ENCODE peak calls at places on chromosomes 16 and 17, in four cellular contexts. One of them, this sample, is unnamed.

GRCh38 chr16:84357191-84357651 is 11.1 kb upstream of the ATP2C2 start:
- DNase-seq in bronchial epithelial cell: peak
- DNase-seq in GM20000: no peak
- DNase-seq in lung: no peak
- DNase-seq in this sample: no peak

GRCh38 chr16:82631701-82632685 is 5.2 kb downstream of the CDH13 start:
- DNase-seq in bronchial epithelial cell: peak
- DNase-seq in GM20000: no peak
- DNase-seq in lung: no peak
- DNase-seq in this sample: no peak

GRCh38 chr16:50276128-50276444 is 9.7 kb downstream of the ADCY7 start:
- DNase-seq in bronchial epithelial cell: no peak
- DNase-seq in GM20000: no peak
- DNase-seq in lung: no peak
- DNase-seq in this sample: no peak

GRCh38 chr16:89282523-89282922 is 65.0 kb downstream of the ZNF778 start:
- DNase-seq in bronchial epithelial cell: no peak
- DNase-seq in GM20000: no peak
- DNase-seq in lung: no peak
- DNase-seq in this sample: no peak

GRCh38 chr16:69386596-69386995 is 789 bp upstream of the TERF2 start:
- DNase-seq in bronchial epithelial cell: no peak
- DNase-seq in GM20000: no peak
- DNase-seq in lung: no peak
- DNase-seq in this sample: no peak

GRCh38 chr16:79089735-79090284 is 510.7 kb downstream of the MAF start:
- DNase-seq in bronchial epithelial cell: no peak
- DNase-seq in GM20000: no peak
- DNase-seq in lung: no peak
- DNase-seq in this sample: no peak

GRCh38 chr17:7015587-7016020 is 3.2 kb downstream of the RNASEK start:
- DNase-seq in bronchial epithelial cell: no peak
- DNase-seq in GM20000: peak
- DNase-seq in lung: no peak
- DNase-seq in this sample: no peak

GRCh38 chr16:55499951-55500350 is 8.9 kb upstream of the LPCAT2 start:
- DNase-seq in bronchial epithelial cell: peak
- DNase-seq in GM20000: no peak
- DNase-seq in lung: peak
- DNase-seq in this sample: peak

GRCh38 chr17:43170766-43171681 is at the start of gene NBR1:
- DNase-seq in bronchial epithelial cell: peak
- DNase-seq in GM20000: peak
- DNase-seq in lung: peak
- DNase-seq in this sample: peak

GRCh38 chr16:3022208-3022696 is 1.5 kb downstream of the HCFC1R1 start:
- DNase-seq in bronchial epithelial cell: peak
- DNase-seq in GM20000: peak
- DNase-seq in lung: peak
- DNase-seq in this sample: peak

GRCh38 chr17:62673614-62674362 is 46.3 kb downstream of the MRC2 start:
- DNase-seq in bronchial epithelial cell: no peak
- DNase-seq in GM20000: no peak
- DNase-seq in lung: no peak
- DNase-seq in this sample: no peak

GRCh38 chr17:36661688-36662087 is 60.3 kb downstream of the MRM1 start:
- DNase-seq in bronchial epithelial cell: no peak
- DNase-seq in GM20000: no peak
- DNase-seq in lung: no peak
- DNase-seq in this sample: no peak

GRCh38 chr17:36653374-36653773 is 52.0 kb downstream of the MRM1 start:
- DNase-seq in bronchial epithelial cell: no peak
- DNase-seq in GM20000: no peak
- DNase-seq in lung: no peak
- DNase-seq in this sample: no peak

GRCh38 chr17:36657390-36657762 is 56.0 kb downstream of the MRM1 start:
- DNase-seq in bronchial epithelial cell: no peak
- DNase-seq in GM20000: no peak
- DNase-seq in lung: no peak
- DNase-seq in this sample: no peak

GRCh38 chr17:36661047-36661666 is 59.8 kb downstream of the MRM1 start:
- DNase-seq in bronchial epithelial cell: no peak
- DNase-seq in GM20000: no peak
- DNase-seq in lung: no peak
- DNase-seq in this sample: no peak

GRCh38 chr17:36657763-36658490 is 56.5 kb downstream of the MRM1 start:
- DNase-seq in bronchial epithelial cell: no peak
- DNase-seq in GM20000: peak
- DNase-seq in lung: no peak
- DNase-seq in this sample: no peak
- TF ChIP-seq CTCF in bronchial epithelial cell: peak
- TF ChIP-seq CTCF in GM20000: no peak
- TF ChIP-seq CTCF in lung: no peak
- TF ChIP-seq CTCF in this sample: peak

DNA sequence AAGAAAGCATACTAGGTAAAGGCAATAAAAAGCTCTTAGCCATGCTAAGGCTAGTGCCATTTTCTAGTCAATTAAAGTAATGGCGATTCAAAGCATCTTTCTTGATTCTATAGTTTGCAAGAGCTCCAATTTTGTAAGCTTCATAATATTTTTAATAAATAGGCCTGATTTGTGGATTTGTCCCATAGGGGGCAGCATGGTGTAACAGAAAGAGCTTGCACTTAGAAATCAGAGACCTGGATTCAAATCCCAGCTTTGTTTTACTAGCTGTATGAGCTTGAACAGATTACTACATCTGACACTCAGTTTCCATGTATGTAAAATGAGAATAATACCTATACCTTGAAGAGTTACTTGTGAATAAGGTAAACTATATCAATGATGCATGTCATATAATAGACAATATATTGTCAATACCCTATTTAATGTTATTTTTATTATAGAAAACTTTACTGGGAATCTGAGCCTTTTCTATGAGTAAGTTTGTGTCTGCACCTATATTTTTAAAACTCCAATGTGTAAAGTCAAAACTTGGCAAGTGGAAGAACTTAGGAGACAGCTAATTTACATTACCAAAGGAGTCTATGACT is 93.6 kb upstream of the NOG start:
- DNase-seq in bronchial epithelial cell: peak
- DNase-seq in GM20000: no peak
- DNase-seq in lung: no peak
- DNase-seq in this sample: no peak
- TF ChIP-seq CTCF in bronchial epithelial cell: peak
- TF ChIP-seq CTCF in GM20000: peak
- TF ChIP-seq CTCF in lung: no peak
- TF ChIP-seq CTCF in this sample: peak

GRCh38 chr16:27695161-27695560 is 145.2 kb downstream of the KATNIP start:
- DNase-seq in bronchial epithelial cell: no peak
- DNase-seq in GM20000: no peak
- DNase-seq in lung: no peak
- DNase-seq in this sample: no peak

GRCh38 chr16:27698746-27699145 is 148.8 kb downstream of the KATNIP start:
- DNase-seq in bronchial epithelial cell: no peak
- DNase-seq in GM20000: no peak
- DNase-seq in lung: no peak
- DNase-seq in this sample: no peak

GRCh38 chr16:27700596-27700995 is 150.7 kb downstream of the KATNIP start:
- DNase-seq in bronchial epithelial cell: no peak
- DNase-seq in GM20000: no peak
- DNase-seq in lung: no peak
- DNase-seq in this sample: no peak

GRCh38 chr16:27699540-27699939 is 149.6 kb downstream of the KATNIP start:
- DNase-seq in bronchial epithelial cell: no peak
- DNase-seq in GM20000: no peak
- DNase-seq in lung: no peak
- DNase-seq in this sample: no peak

DNA sequence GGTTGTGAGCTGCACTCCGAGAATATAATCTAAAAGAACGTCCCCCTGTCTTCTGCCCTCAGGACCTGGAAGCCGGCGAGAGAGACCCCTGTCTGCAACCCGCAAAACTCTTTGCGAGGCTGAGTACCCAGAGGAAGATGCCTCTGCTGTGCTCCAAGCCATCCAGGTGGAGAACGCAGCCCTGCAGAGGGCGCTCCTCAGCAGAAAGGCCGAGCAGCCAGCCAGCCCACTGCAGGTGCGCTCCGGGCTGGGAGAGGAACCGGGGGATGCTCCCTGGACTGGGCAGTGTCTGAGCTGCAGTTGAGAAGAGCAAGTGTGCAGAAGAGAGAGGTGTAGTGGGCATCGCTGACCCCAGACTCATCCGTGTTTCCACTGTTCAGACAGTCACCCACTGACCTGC is 148.3 kb downstream of the KATNIP start:
- DNase-seq in bronchial epithelial cell: no peak
- DNase-seq in GM20000: no peak
- DNase-seq in lung: no peak
- DNase-seq in this sample: no peak
- TF ChIP-seq CTCF in bronchial epithelial cell: peak
- TF ChIP-seq CTCF in GM20000: peak
- TF ChIP-seq CTCF in lung: no peak
- TF ChIP-seq CTCF in this sample: peak

GRCh38 chr17:75079023-75079373 is 8.8 kb upstream of the SLC16A5 start:
- DNase-seq in bronchial epithelial cell: no peak
- DNase-seq in GM20000: no peak
- DNase-seq in lung: no peak
- DNase-seq in this sample: no peak
- TF ChIP-seq CTCF in bronchial epithelial cell: no peak
- TF ChIP-seq CTCF in GM20000: no peak
- TF ChIP-seq CTCF in lung: no peak
- TF ChIP-seq CTCF in this sample: no peak

GRCh38 chr17:80575057-80575875 is 30.6 kb downstream of the RPTOR start:
- DNase-seq in bronchial epithelial cell: peak
- DNase-seq in GM20000: peak
- DNase-seq in lung: peak
- DNase-seq in this sample: peak
- TF ChIP-seq CTCF in bronchial epithelial cell: peak
- TF ChIP-seq CTCF in GM20000: peak
- TF ChIP-seq CTCF in lung: peak
- TF ChIP-seq CTCF in this sample: peak

GRCh38 chr17:75755205-75755901 is 9.6 kb downstream of the GALK1 start:
- DNase-seq in bronchial epithelial cell: no peak
- DNase-seq in GM20000: no peak
- DNase-seq in lung: no peak
- DNase-seq in this sample: peak
- TF ChIP-seq CTCF in bronchial epithelial cell: no peak
- TF ChIP-seq CTCF in GM20000: no peak
- TF ChIP-seq CTCF in lung: no peak
- TF ChIP-seq CTCF in this sample: no peak

DNA sequence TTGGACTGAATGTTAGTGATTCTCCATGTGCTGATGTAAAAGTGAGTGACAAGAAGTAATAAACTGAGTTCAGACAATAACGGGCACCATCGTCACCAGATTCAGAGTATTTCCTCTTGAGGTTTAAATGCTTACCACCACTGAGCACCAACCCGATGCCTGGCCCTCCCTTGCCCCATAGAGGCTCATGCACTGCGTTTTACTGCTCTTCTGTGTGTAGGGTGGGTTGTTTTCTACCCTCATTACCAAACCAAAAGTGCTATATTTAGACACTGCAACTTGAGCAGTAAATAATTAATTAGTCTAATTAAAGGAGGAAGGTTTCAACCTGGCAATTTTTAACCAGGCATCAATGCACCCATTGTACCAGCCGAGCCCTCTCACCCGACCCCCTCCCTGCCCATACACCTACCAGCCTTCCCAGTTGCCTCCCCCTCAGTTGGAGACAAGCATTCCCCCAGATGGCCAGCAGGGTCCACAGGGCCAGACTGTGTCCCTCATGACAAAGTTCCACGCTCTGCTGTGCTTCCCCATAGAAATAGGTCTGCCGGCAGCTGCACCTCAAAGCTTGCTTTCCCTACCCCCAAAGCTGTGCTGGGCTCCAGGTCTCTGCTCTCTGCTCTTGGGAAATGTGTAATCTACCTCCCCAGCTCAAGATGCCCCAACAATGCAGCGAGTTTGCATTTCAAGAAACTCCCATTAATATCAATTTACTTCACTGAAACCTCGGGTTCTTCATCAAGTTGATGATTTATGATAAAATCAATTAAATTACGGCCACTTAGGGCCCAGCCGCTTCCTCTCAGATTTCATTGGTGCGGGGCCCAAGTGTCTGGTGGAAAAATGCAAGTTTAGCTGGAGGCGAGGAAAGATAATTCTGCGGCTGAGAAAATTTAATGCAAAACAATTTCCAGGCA is 16.0 kb downstream of the HOXB4 start:
- DNase-seq in bronchial epithelial cell: no peak
- DNase-seq in GM20000: peak
- DNase-seq in lung: no peak
- DNase-seq in this sample: no peak
- TF ChIP-seq CTCF in bronchial epithelial cell: no peak
- TF ChIP-seq CTCF in GM20000: no peak
- TF ChIP-seq CTCF in lung: no peak
- TF ChIP-seq CTCF in this sample: no peak